ENCODE peak calls at places on chromosomes 1 and 21, in eight cellular contexts. One of them, this sample, is unnamed.

GRCh38 chr1:2354511-2355407 is 36.6 kb downstream of the MORN1 start:
- DNase-seq in left lung: no peak
- DNase-seq in stomach: no peak
- DNase-seq in cardiac muscle cell: no peak
- DNase-seq in NB4: no peak
- DNase-seq in A673: no peak
- DNase-seq in GM23338: no peak
- DNase-seq in suprapubic skin: no peak
- DNase-seq in this sample: no peak

GRCh38 chr1:40921981-40922677 is 57.4 kb upstream of the CTPS1 start:
- DNase-seq in left lung: no peak
- DNase-seq in stomach: no peak
- DNase-seq in cardiac muscle cell: no peak
- DNase-seq in NB4: no peak
- DNase-seq in A673: no peak
- DNase-seq in GM23338: no peak
- DNase-seq in suprapubic skin: peak
- DNase-seq in this sample: no peak

GRCh38 chr1:90964444-90965035 is 57.3 kb downstream of the ZNF644 start:
- DNase-seq in left lung: no peak
- DNase-seq in stomach: no peak
- DNase-seq in cardiac muscle cell: peak
- DNase-seq in NB4: peak
- DNase-seq in A673: peak
- DNase-seq in GM23338: peak
- DNase-seq in suprapubic skin: no peak
- DNase-seq in this sample: peak

GRCh38 chr1:27284425-27285287 is 37.3 kb upstream of the TMEM222 start:
- DNase-seq in left lung: peak
- DNase-seq in stomach: peak
- DNase-seq in cardiac muscle cell: peak
- DNase-seq in NB4: peak
- DNase-seq in A673: peak
- DNase-seq in GM23338: peak
- DNase-seq in suprapubic skin: peak
- DNase-seq in this sample: peak

GRCh38 chr1:154536570-154536969 is 21.9 kb downstream of the UBE2Q1 start:
- DNase-seq in left lung: no peak
- DNase-seq in stomach: no peak
- DNase-seq in cardiac muscle cell: no peak
- DNase-seq in NB4: no peak
- DNase-seq in A673: no peak
- DNase-seq in GM23338: no peak
- DNase-seq in suprapubic skin: no peak
- DNase-seq in this sample: no peak

GRCh38 chr1:244454412-244454811 is 2.7 kb upstream of the ADSS2 start:
- DNase-seq in left lung: no peak
- DNase-seq in stomach: no peak
- DNase-seq in cardiac muscle cell: no peak
- DNase-seq in NB4: no peak
- DNase-seq in A673: no peak
- DNase-seq in GM23338: peak
- DNase-seq in suprapubic skin: no peak
- DNase-seq in this sample: no peak

GRCh38 chr1:31348449-31348848 is 24.4 kb downstream of the FABP3 start:
- DNase-seq in left lung: no peak
- DNase-seq in stomach: no peak
- DNase-seq in cardiac muscle cell: no peak
- DNase-seq in NB4: no peak
- DNase-seq in A673: no peak
- DNase-seq in GM23338: no peak
- DNase-seq in suprapubic skin: no peak
- DNase-seq in this sample: no peak

GRCh38 chr1:234825498-234826176 is 215.7 kb upstream of the IRF2BP2 start:
- DNase-seq in left lung: no peak
- DNase-seq in stomach: no peak
- DNase-seq in cardiac muscle cell: no peak
- DNase-seq in NB4: no peak
- DNase-seq in A673: no peak
- DNase-seq in GM23338: no peak
- DNase-seq in suprapubic skin: no peak
- DNase-seq in this sample: no peak

GRCh38 chr1:42454409-42454808 is 1.4 kb downstream of the ZMYND12 start:
- DNase-seq in left lung: no peak
- DNase-seq in stomach: no peak
- DNase-seq in cardiac muscle cell: no peak
- DNase-seq in NB4: no peak
- DNase-seq in A673: no peak
- DNase-seq in GM23338: no peak
- DNase-seq in suprapubic skin: no peak
- DNase-seq in this sample: no peak

GRCh38 chr1:42453386-42453785 is 2.4 kb downstream of the ZMYND12 start:
- DNase-seq in left lung: no peak
- DNase-seq in stomach: no peak
- DNase-seq in cardiac muscle cell: no peak
- DNase-seq in NB4: no peak
- DNase-seq in A673: no peak
- DNase-seq in GM23338: no peak
- DNase-seq in suprapubic skin: no peak
- DNase-seq in this sample: no peak

GRCh38 chr1:42456754-42457089 is 379 bp downstream of the PPCS start:
- DNase-seq in left lung: peak
- DNase-seq in stomach: peak
- DNase-seq in cardiac muscle cell: peak
- DNase-seq in NB4: peak
- DNase-seq in A673: peak
- DNase-seq in GM23338: peak
- DNase-seq in suprapubic skin: peak
- DNase-seq in this sample: peak

DNA sequence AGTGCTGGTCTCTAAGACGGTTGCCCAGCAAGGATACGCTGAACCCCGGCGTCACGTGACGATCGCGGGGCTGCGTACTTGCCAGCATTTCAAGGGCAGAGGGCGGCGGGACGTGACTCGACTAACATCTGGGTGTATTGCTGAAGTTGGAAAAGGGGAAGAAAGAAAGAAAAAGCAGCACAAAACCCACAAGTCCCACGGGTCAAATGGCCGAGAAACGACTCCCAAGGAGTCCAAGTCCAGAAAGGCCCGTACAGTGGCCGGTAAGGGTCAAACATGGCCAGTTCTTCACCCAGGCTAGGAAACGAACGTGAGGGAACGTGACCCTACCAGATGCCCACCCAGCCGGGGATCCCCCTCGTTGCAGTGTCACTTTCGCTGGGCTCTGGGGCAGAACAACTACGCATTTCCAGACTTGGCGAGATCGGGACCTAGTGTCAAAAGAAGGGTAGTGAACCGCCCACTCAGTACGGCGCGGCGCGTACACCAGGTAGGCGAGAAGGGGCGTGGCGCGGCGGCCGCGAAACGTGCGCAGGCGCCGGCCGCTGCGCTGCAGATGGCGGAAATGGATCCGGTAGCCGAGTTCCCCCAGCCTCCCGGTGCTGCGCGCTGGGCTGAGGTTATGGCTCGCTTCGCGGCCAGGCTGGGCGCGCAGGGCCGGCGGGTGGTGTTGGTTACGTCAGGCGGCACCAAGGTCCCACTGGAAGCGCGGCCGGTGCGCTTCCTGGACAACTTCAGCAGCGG is at the start of the genes PPCS and ZMYND12:
- DNase-seq in left lung: peak
- DNase-seq in stomach: peak
- DNase-seq in cardiac muscle cell: peak
- DNase-seq in NB4: peak
- DNase-seq in A673: peak
- DNase-seq in GM23338: peak
- DNase-seq in suprapubic skin: peak
- DNase-seq in this sample: peak
- H3K4me3 ChIP-seq in left lung: peak
- H3K4me3 ChIP-seq in stomach: peak
- H3K4me3 ChIP-seq in cardiac muscle cell: peak
- H3K4me3 ChIP-seq in NB4: peak
- H3K4me3 ChIP-seq in A673: peak
- H3K4me3 ChIP-seq in GM23338: peak
- H3K4me3 ChIP-seq in suprapubic skin: peak
- H3K4me3 ChIP-seq in this sample: peak

GRCh38 chr1:68788762-68789161 is 291.9 kb upstream of the DEPDC1 start:
- DNase-seq in left lung: no peak
- DNase-seq in stomach: no peak
- DNase-seq in cardiac muscle cell: no peak
- DNase-seq in NB4: no peak
- DNase-seq in A673: no peak
- DNase-seq in GM23338: no peak
- DNase-seq in suprapubic skin: no peak
- DNase-seq in this sample: no peak

GRCh38 chr1:68777850-68778249 is 281.0 kb upstream of the DEPDC1 start:
- DNase-seq in left lung: no peak
- DNase-seq in stomach: no peak
- DNase-seq in cardiac muscle cell: no peak
- DNase-seq in NB4: no peak
- DNase-seq in A673: no peak
- DNase-seq in GM23338: no peak
- DNase-seq in suprapubic skin: no peak
- DNase-seq in this sample: no peak

GRCh38 chr1:68785328-68785727 is 288.4 kb upstream of the DEPDC1 start:
- DNase-seq in left lung: no peak
- DNase-seq in stomach: no peak
- DNase-seq in cardiac muscle cell: no peak
- DNase-seq in NB4: no peak
- DNase-seq in A673: no peak
- DNase-seq in GM23338: no peak
- DNase-seq in suprapubic skin: no peak
- DNase-seq in this sample: no peak

GRCh38 chr1:68780919-68781318 is 284.0 kb upstream of the DEPDC1 start:
- DNase-seq in left lung: no peak
- DNase-seq in stomach: no peak
- DNase-seq in cardiac muscle cell: no peak
- DNase-seq in NB4: no peak
- DNase-seq in A673: no peak
- DNase-seq in GM23338: no peak
- DNase-seq in suprapubic skin: no peak
- DNase-seq in this sample: no peak

GRCh38 chr1:68782890-68783289 is 286.0 kb upstream of the DEPDC1 start:
- DNase-seq in left lung: no peak
- DNase-seq in stomach: no peak
- DNase-seq in cardiac muscle cell: peak
- DNase-seq in NB4: no peak
- DNase-seq in A673: no peak
- DNase-seq in GM23338: peak
- DNase-seq in suprapubic skin: no peak
- DNase-seq in this sample: no peak
- TF ChIP-seq CTCF in left lung: no peak
- TF ChIP-seq CTCF in stomach: no peak
- TF ChIP-seq CTCF in cardiac muscle cell: peak
- TF ChIP-seq CTCF in NB4: no peak
- TF ChIP-seq CTCF in A673: peak
- TF ChIP-seq CTCF in GM23338: no peak
- TF ChIP-seq CTCF in suprapubic skin: no peak
- TF ChIP-seq CTCF in this sample: no peak

GRCh38 chr21:41924355-41924754 is 29.5 kb downstream of the C2CD2 start:
- DNase-seq in left lung: no peak
- DNase-seq in stomach: no peak
- DNase-seq in cardiac muscle cell: no peak
- DNase-seq in NB4: no peak
- DNase-seq in A673: no peak
- DNase-seq in GM23338: no peak
- DNase-seq in suprapubic skin: no peak
- DNase-seq in this sample: no peak

GRCh38 chr21:41928621-41929220 is 25.1 kb downstream of the C2CD2 start:
- DNase-seq in left lung: peak
- DNase-seq in stomach: no peak
- DNase-seq in cardiac muscle cell: no peak
- DNase-seq in NB4: peak
- DNase-seq in A673: no peak
- DNase-seq in GM23338: no peak
- DNase-seq in suprapubic skin: no peak
- DNase-seq in this sample: no peak

GRCh38 chr21:41926068-41926806 is 27.6 kb downstream of the C2CD2 start:
- DNase-seq in left lung: peak
- DNase-seq in stomach: peak
- DNase-seq in cardiac muscle cell: peak
- DNase-seq in NB4: peak
- DNase-seq in A673: peak
- DNase-seq in GM23338: peak
- DNase-seq in suprapubic skin: no peak
- DNase-seq in this sample: peak

GRCh38 chr21:41927727-41928409 is 25.9 kb downstream of the C2CD2 start:
- DNase-seq in left lung: peak
- DNase-seq in stomach: no peak
- DNase-seq in cardiac muscle cell: no peak
- DNase-seq in NB4: peak
- DNase-seq in A673: no peak
- DNase-seq in GM23338: no peak
- DNase-seq in suprapubic skin: no peak
- DNase-seq in this sample: no peak

DNA sequence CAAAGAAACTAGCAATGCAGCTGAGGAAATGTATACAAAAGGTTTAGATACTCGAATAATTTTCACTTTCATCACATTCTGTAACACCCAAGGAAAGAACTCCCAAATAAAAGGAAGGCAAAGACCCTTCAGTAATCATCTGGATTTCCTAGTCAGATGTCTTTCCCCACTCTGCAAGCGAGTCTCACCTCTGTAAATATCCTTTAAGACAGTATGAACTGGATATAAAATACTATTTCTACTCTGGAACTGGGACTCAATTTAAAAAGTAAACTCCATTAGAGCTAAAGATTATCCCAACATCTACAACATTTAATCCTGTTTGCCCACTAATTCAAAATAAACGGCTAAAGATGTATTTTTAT is 27.0 kb downstream of the C2CD2 start:
- DNase-seq in left lung: no peak
- DNase-seq in stomach: no peak
- DNase-seq in cardiac muscle cell: no peak
- DNase-seq in NB4: no peak
- DNase-seq in A673: no peak
- DNase-seq in GM23338: no peak
- DNase-seq in suprapubic skin: no peak
- DNase-seq in this sample: no peak
- H3K4me3 ChIP-seq in left lung: peak
- H3K4me3 ChIP-seq in stomach: peak
- H3K4me3 ChIP-seq in cardiac muscle cell: no peak
- H3K4me3 ChIP-seq in NB4: no peak
- H3K4me3 ChIP-seq in A673: peak
- H3K4me3 ChIP-seq in GM23338: no peak
- H3K4me3 ChIP-seq in suprapubic skin: peak
- H3K4me3 ChIP-seq in this sample: no peak

GRCh38 chr1:230858918-230859819 is 9.2 kb downstream of the C1orf198 start:
- DNase-seq in left lung: no peak
- DNase-seq in stomach: no peak
- DNase-seq in cardiac muscle cell: peak
- DNase-seq in NB4: no peak
- DNase-seq in A673: no peak
- DNase-seq in GM23338: no peak
- DNase-seq in suprapubic skin: no peak
- DNase-seq in this sample: no peak

GRCh38 chr1:230861970-230862595 is 6.2 kb downstream of the C1orf198 start:
- DNase-seq in left lung: no peak
- DNase-seq in stomach: no peak
- DNase-seq in cardiac muscle cell: no peak
- DNase-seq in NB4: no peak
- DNase-seq in A673: no peak
- DNase-seq in GM23338: no peak
- DNase-seq in suprapubic skin: no peak
- DNase-seq in this sample: peak

GRCh38 chr1:230860617-230861384 is 7.5 kb downstream of the C1orf198 start:
- DNase-seq in left lung: no peak
- DNase-seq in stomach: no peak
- DNase-seq in cardiac muscle cell: no peak
- DNase-seq in NB4: no peak
- DNase-seq in A673: no peak
- DNase-seq in GM23338: peak
- DNase-seq in suprapubic skin: no peak
- DNase-seq in this sample: no peak

GRCh38 chr1:230863449-230863848 is 4.9 kb downstream of the C1orf198 start:
- DNase-seq in left lung: peak
- DNase-seq in stomach: peak
- DNase-seq in cardiac muscle cell: no peak
- DNase-seq in NB4: peak
- DNase-seq in A673: no peak
- DNase-seq in GM23338: peak
- DNase-seq in suprapubic skin: peak
- DNase-seq in this sample: no peak

DNA sequence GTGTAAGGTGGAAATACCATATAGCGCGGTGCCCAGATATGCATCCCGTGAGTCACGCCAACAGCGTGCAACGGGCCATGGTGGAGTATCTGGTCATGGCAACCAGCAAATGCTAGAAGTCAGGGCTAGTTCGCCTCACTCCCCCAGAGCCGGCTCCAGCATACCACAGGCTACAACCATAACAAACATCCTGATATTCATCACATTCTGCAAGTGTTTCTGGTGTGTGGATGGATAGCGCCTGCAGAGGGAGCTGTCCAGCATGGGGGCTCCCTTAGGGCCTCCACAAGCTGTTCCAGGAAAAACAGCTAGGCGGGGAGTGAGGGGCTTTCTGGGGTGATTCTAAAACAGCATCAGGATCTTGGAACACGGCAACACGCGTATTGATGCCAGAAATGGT is 6.8 kb downstream of the C1orf198 start:
- DNase-seq in left lung: no peak
- DNase-seq in stomach: no peak
- DNase-seq in cardiac muscle cell: no peak
- DNase-seq in NB4: no peak
- DNase-seq in A673: no peak
- DNase-seq in GM23338: peak
- DNase-seq in suprapubic skin: no peak
- DNase-seq in this sample: no peak
- TF ChIP-seq CTCF in left lung: no peak
- TF ChIP-seq CTCF in stomach: no peak
- TF ChIP-seq CTCF in cardiac muscle cell: peak
- TF ChIP-seq CTCF in NB4: no peak
- TF ChIP-seq CTCF in A673: no peak
- TF ChIP-seq CTCF in GM23338: peak
- TF ChIP-seq CTCF in suprapubic skin: no peak
- TF ChIP-seq CTCF in this sample: peak